ENCODE peak calls at places on chromosomes 2 and 18, in six cellular contexts. P is A549, E is SK-N-SH, H is IMR-90, L is GM12878, A is K562. Y is an unnamed sample.

GRCh38 chr2:237057107-237057506 is 28.6 kb upstream of the COPS8 start:
- DNase-seq in P (no peak), L (no peak), A (no peak), E (no peak), H (no peak), Y (no peak)

GRCh38 chr2:15253817-15254216 is 307.3 kb downstream of the NBAS start:
- DNase-seq in A (peak; percentile 53), H (no peak), E (no peak), L (no peak), P (no peak), Y (no peak)

GRCh38 chr2:210762604-210763588 is 206.5 kb downstream of the CPS1 start:
- DNase-seq in H (no peak), P (no peak), E (no peak), L (no peak), A (no peak), Y (no peak)

GRCh38 chr2:231099918-231100317 is 24.9 kb downstream of the HTR2B start:
- DNase-seq in E (no peak), H (no peak), L (no peak), A (no peak), P (no peak), Y (no peak)

GRCh38 chr18:48037481-48038271 is 107.2 kb upstream of the SMAD2 start:
- DNase-seq in L (no peak), E (peak; percentile 51), H (no peak), P (no peak), A (no peak), Y (no peak)

GRCh38 chr18:27608742-27609141 is 423.6 kb upstream of the CHST9 start:
- DNase-seq in P (no peak), A (no peak), H (no peak), E (no peak), L (no peak), Y (no peak)

GRCh38 chr2:69260666-69261065 is 126.4 kb downstream of the GFPT1 start:
- DNase-seq in L (no peak), A (no peak), H (peak; percentile 68), E (no peak), P (no peak), Y (no peak)

GRCh38 chr2:84989422-84989821 is 18.5 kb downstream of the KCMF1 start:
- DNase-seq in P (no peak), H (no peak), A (no peak), E (no peak), L (no peak), Y (no peak)

GRCh38 chr2:75454221-75454620 is 106.5 kb downstream of the EVA1A start:
- DNase-seq in E (no peak), H (no peak), A (no peak), P (no peak), L (no peak), Y (no peak)

GRCh38 chr2:134234535-134234934 is 19.3 kb upstream of the MGAT5 start:
- DNase-seq in E (no peak), A (no peak), H (no peak), L (no peak), P (no peak), Y (peak; percentile 28)

GRCh38 chr2:237497820-237498128 is 10.7 kb downstream of the MLPH start:
- DNase-seq in H (peak; percentile 47), E (no peak), L (no peak), A (no peak), P (no peak), Y (no peak)

GRCh38 chr2:136057023-136057801 is 60.7 kb downstream of the CXCR4 start:
- DNase-seq in H (no peak), L (peak; percentile 56), P (no peak), A (no peak), E (no peak), Y (no peak)

GRCh38 chr2:15243762-15244161 is 317.4 kb downstream of the NBAS start:
- DNase-seq in E (no peak), A (peak; percentile 27), H (peak; percentile 46), L (no peak), P (no peak), Y (no peak)

GRCh38 chr2:235135990-235136561 is 184.3 kb downstream of the SH3BP4 start:
- DNase-seq in H (peak; percentile 82), L (no peak), A (peak; percentile 57), P (peak; percentile 78), E (peak; percentile 78), Y (peak; percentile 78)

GRCh38 chr2:98180456-98180855 is 93.5 kb downstream of the VWA3B start:
- DNase-seq in P (no peak), E (no peak), A (no peak), H (no peak), L (no peak), Y (no peak)

GRCh38 chr2:19214682-19215391 is 143.6 kb downstream of the OSR1 start:
- DNase-seq in H (no peak), L (no peak), E (no peak), A (no peak), P (no peak), Y (no peak)

GRCh38 chr2:199463708-199464613 is 6.2 kb upstream of the SATB2 start:
- DNase-seq in A (no peak), L (no peak), H (no peak), E (peak; percentile 33), P (no peak), Y (no peak)

GRCh38 chr2:200377774-200378336 is 71.4 kb downstream of the SPATS2L start:
- DNase-seq in P (no peak), E (peak; percentile 44), H (no peak), A (peak; percentile 59), L (no peak), Y (peak; percentile 23)

GRCh38 chr2:129199501-129199900 is 780.0 kb upstream of the RAB6C start:
- DNase-seq in P (no peak), E (no peak), H (no peak), L (no peak), A (no peak), Y (no peak)

DNA sequence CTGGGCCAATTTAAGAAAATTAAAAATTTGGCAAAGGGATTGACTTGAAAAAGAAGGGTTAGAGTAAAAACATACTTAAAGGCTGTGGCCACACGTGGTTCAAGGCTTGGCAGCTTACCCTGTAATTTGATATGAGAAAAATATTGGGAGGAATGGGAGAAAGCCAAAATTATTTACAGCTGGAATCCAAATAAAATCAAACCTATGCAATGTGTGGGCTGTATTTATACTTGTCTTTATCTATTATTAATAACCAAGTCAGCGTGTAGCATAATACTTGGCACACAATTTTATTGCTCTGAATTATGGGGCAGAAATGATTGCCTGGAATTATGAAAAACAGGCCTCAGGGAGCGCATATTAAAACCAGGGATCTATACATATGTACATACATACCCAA is 35.6 kb downstream of the FAM124B start:
- DNase-seq in A (no peak), P (no peak), E (no peak), L (no peak), H (no peak), Y (no peak)
- TF ChIP-seq RFX5 in A (no peak), P (no peak), E (no peak), L (no peak), H (no peak), Y (no peak)

GRCh38 chr2:180017764-180018163 is 10.7 kb upstream of the CWC22 start:
- DNase-seq in P (no peak), E (no peak), L (no peak), A (no peak), H (peak; percentile 26), Y (no peak)
- TF ChIP-seq RFX5 in P (no peak), E (no peak), L (no peak), A (no peak), H (no peak), Y (no peak)

DNA sequence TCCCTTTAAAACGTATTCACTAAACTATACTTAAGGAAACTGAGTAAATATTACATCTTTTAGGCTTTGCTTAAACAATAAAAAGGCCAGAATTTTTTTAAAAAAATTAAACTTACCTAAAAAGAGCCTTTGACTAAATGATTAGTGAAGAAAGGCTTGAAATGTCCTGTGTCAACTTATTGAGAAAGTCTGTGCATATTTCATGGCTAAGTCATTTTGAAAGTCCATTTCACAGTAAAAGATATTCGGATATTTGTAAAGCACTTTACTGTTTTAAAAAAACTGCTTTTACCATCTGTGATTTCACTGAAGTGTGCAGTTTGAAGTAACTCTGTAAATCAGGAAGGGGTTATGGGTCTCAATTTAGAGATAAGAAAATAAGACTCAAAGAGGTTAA is 50.4 kb downstream of the RAB27B start:
- DNase-seq in A (no peak), P (no peak), L (no peak), H (peak; percentile 12), E (no peak), Y (no peak)
- TF ChIP-seq RFX5 in A (no peak), P (no peak), L (no peak), H (no peak), E (no peak), Y (no peak)

GRCh38 chr18:43970656-43971055 is 693.4 kb upstream of the SYT4 start:
- DNase-seq in P (no peak), A (no peak), E (no peak), H (no peak), L (no peak), Y (no peak)
- TF ChIP-seq RFX5 in P (no peak), A (no peak), E (no peak), H (no peak), L (no peak), Y (no peak)

DNA sequence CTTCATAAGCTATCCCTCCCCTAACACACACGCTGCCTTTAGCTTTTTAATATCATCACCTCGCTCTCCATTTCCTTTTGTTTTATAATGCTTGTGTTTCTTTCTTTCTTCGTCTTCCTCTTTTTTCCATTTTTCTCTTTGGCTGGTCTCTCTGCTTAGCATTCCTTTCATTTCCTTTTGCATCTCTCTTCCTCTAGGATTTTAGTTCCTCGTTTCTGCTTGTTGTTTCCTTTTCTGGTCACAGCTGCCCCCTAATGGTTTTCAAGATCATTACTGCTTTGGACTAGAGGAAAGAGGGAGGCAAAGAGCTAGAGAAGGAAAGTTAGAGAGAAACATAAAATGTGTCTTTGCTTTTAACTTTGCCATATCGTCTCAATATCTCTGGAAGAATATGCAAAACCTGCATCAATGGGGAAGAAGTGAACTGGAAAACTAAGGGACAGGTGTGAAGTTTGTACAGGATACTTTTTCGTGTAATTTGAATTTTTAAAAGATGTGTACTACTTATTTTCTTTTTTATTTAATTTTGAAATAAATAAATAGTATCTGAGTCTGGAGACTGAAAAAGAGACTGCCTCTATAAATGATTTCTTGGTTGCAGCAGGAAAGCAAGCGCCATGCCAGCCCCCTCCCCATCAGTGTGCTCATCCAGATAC is 6.3 kb upstream of the NRP2 start:
- DNase-seq in P (peak; percentile 67), L (no peak), H (peak; percentile 85), A (peak; percentile 21), E (peak; percentile 63), Y (peak; percentile 60)
- TF ChIP-seq RFX5 in P (no peak), L (no peak), H (no peak), A (no peak), E (no peak), Y (no peak)

DNA sequence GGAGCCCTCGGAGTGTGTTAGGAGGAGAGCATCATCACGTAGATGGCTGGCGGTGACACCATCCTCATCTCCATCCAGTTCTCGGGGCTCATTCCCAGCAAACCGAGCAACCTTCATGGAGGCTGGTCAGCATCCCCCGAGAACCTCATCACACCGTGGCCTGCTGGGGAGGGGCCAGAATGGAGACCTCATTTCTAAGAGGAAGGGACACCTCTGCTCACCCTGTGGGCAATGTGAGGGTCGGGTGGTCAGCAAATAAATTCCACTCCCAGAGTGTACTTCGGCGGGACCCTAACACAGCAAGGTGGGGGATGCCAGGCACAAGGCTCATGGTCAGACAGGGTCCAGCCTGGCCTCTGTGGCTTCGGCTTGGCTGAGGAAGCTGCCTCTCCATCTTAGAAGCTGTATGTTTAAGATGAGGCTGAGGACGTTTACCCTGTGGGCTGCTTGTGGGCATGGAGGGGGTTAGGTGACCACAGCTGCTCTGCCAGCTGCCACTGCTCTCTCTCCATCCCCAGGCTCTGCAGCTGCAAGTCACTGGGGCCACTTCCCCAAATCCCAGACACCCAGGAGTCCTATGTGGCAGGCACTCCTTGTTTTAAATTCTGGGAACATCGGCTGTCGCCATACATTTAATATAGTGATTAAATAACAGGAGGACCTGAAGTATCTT is 56.5 kb upstream of the PXDN start:
- DNase-seq in P (no peak), A (no peak), L (no peak), E (no peak), H (no peak), Y (no peak)
- TF ChIP-seq RFX5 in P (no peak), A (no peak), L (no peak), E (no peak), H (no peak), Y (no peak)

GRCh38 chr2:166293984-166294383 is 81.8 kb downstream of the SCN9A start:
- DNase-seq in E (no peak), A (no peak), H (peak; percentile 41), P (no peak), L (no peak), Y (no peak)
- TF ChIP-seq RFX5 in E (no peak), A (no peak), H (no peak), P (no peak), L (no peak), Y (no peak)

Y was measured in HepG2.